ENCODE peak calls at places on chromosomes 4 and X, in four cellular contexts. E, A, B and V are unnamed samples.

GRCh38 chr4:72842323-72842722 is 227.2 kb downstream of the COX18 start:
- DNase-seq in E (no peak), A (no peak), B (no peak), V (no peak)

GRCh38 chr4:70437212-70437611 is 34.8 kb upstream of the MUC7 start:
- DNase-seq in E (peak; percentile 64), A (no peak), B (no peak), V (peak; percentile 38)

GRCh38 chr4:48853604-48854394 is 22.9 kb downstream of the OCIAD1 start:
- DNase-seq in E (no peak), A (no peak), B (no peak), V (no peak)

GRCh38 chrX:45191820-45192409 is 8.8 kb downstream of the DIPK2B start:
- DNase-seq in E (no peak), A (no peak), B (no peak), V (no peak)

GRCh38 chr4:94349193-94349592 is 6.6 kb upstream of the HPGDS start:
- DNase-seq in E (no peak), A (no peak), B (peak; percentile 27), V (no peak)

GRCh38 chrX:125205918-125206665 is 113.6 kb upstream of the TEX13C start:
- DNase-seq in E (peak; percentile 66), A (no peak), B (no peak), V (peak; percentile 82)

GRCh38 chr4:78776729-78777555 is 792 bp downstream of the BMP2K start:
- DNase-seq in E (peak; percentile 45), A (peak; percentile 3), B (peak; percentile 71), V (peak; percentile 73)

GRCh38 chr4:3107271-3108185 is 33.0 kb downstream of the HTT start:
- DNase-seq in E (no peak), A (no peak), B (no peak), V (peak; percentile 29)

GRCh38 chr4:121741751-121742150 is 23.2 kb downstream of the SMIM43 start:
- DNase-seq in E (no peak), A (no peak), B (peak; percentile 41), V (peak; percentile 13)

GRCh38 chr4:41024556-41025491 is 189.5 kb downstream of the APBB2 start:
- DNase-seq in E (no peak), A (no peak), B (peak; percentile 31), V (peak; percentile 64)

GRCh38 chr4:129240816-129241215 is 144.9 kb downstream of the C4orf33 start:
- DNase-seq in E (no peak), A (no peak), B (no peak), V (no peak)

GRCh38 chr4:23920296-23920695 is 30.4 kb upstream of the PPARGC1A start:
- DNase-seq in E (no peak), A (no peak), B (no peak), V (no peak)

GRCh38 chrX:136933617-136934145 is 53.2 kb upstream of the RBMX start:
- DNase-seq in E (no peak), A (no peak), B (no peak), V (no peak)

GRCh38 chr4:54784188-54784671 is 126.5 kb downstream of the KIT start:
- DNase-seq in E (no peak), A (no peak), B (peak; percentile 91), V (no peak)

GRCh38 chr4:82268826-82269193 is 105.0 kb downstream of the HNRNPD start:
- DNase-seq in E (no peak), A (no peak), B (no peak), V (no peak)

GRCh38 chr4:7861440-7861881 is 78.2 kb downstream of the AFAP1 start:
- DNase-seq in E (peak; percentile 63), A (peak; percentile 61), B (peak; percentile 97), V (peak; percentile 93)

GRCh38 chr4:127400736-127401346 is 231.9 kb upstream of the INTU start:
- DNase-seq in E (peak; percentile 73), A (peak; percentile 19), B (peak; percentile 83), V (peak; percentile 86)

GRCh38 chr4:145821771-145822170 is 116.9 kb downstream of the ZNF827 start:
- DNase-seq in E (no peak), A (no peak), B (no peak), V (no peak)

GRCh38 chrX:21996872-21997271 is 35.3 kb upstream of the PHEX start:
- DNase-seq in E (no peak), A (no peak), B (peak; percentile 84), V (no peak)

GRCh38 chr4:63620271-63620670 is 789.0 kb downstream of the TECRL start:
- DNase-seq in E (no peak), A (no peak), B (no peak), V (peak; percentile 1)

GRCh38 chr4:5780831-5781480 is 70.0 kb downstream of the EVC start:
- DNase-seq in E (peak; percentile 19), A (no peak), B (peak; percentile 72), V (no peak)

DNA sequence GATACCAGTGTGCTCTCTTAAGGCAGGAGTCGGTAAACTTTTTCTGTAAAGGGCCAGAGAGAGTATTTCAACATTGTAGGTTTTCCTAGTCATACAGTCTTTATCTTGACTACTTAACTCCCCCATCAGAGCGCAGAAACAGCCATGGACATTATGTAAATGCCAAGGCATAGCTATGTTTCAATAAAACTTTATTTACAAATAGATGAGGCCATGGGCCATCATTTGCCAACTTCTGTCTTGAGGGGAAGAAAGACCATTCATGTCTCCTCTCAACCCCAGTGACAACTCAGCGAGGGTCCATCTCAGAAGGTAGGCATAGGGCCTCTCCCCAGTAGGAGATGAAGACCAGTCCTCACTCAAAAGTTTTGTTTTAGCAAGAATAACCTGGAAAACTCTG is 301.3 kb downstream of the FBXW7 start:
- DNase-seq in E (no peak), A (no peak), B (no peak), V (no peak)
- H3K56ac ChIP-seq in E (no peak overlapping the region), A (no peak overlapping the region), B (no peak overlapping the region), V (no peak overlapping the region)

DNA sequence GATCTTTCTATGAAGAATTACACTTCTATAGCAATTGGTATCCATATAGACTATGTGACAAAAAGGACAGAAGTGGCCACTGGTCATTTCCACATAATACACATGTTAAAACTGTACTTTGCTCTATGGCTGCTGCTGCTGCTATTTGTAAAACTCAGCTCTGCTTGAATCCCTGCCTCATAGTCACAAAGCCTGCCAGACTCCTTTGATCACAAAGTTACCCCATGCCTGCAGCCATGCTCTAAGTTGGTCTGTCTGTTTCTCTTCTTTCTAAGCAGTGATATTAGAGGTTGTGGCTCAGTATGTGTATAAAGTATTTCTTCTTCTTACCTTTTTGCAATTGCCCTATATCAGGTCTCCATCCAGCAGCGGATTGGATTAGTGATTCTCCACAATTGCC is 210.9 kb downstream of the GRID2 start:
- DNase-seq in E (no peak), A (no peak), B (no peak), V (no peak)
- H3K4me1 ChIP-seq in E (peaks cover 7% of the 10 kb centered on the region), A (no peaks in the 10 kb centered on the region), B (no peaks in the 10 kb centered on the region), V (peaks cover 2% of the 10 kb centered on the region)

GRCh38 chrX:9842541-9842940 is 56.3 kb downstream of the SHROOM2 start:
- DNase-seq in E (peak; percentile 39), A (no peak), B (no peak), V (peak; percentile 73)

GRCh38 chrX:9844936-9845573 is 58.8 kb downstream of the SHROOM2 start:
- DNase-seq in E (no peak), A (no peak), B (no peak), V (no peak)

GRCh38 chrX:9846631-9847030 is 60.4 kb downstream of the SHROOM2 start:
- DNase-seq in E (no peak), A (no peak), B (no peak), V (no peak)

GRCh38 chrX:9847071-9847470 is 60.8 kb downstream of the SHROOM2 start:
- DNase-seq in E (no peak), A (no peak), B (peak; percentile 72), V (no peak)

DNA sequence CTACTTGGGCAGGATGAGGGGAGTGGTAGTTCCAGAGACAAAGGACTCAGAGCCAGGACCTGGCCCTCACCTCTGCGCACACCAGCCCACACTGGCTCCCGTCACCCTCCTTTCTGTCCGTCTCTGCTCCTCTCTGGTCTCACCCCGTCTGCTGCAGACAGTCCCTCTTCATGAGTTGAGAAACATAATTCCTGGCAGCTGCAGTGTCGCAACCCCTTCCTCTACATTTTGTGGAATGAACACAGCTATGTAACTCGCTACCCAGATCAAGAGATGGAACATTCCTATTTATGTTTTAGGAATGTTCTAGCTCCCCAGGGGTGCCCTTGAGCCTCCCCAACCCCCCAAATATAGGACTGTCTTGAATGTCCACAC is 59.3 kb downstream of the SHROOM2 start:
- DNase-seq in E (no peak), A (no peak), B (peak; percentile 29), V (no peak)
- H2BK120ac ChIP-seq in E (no peak overlapping the region), A (no peak overlapping the region), B (peak overlapping the region; percentile 48), V (no peak overlapping the region)

DNA sequence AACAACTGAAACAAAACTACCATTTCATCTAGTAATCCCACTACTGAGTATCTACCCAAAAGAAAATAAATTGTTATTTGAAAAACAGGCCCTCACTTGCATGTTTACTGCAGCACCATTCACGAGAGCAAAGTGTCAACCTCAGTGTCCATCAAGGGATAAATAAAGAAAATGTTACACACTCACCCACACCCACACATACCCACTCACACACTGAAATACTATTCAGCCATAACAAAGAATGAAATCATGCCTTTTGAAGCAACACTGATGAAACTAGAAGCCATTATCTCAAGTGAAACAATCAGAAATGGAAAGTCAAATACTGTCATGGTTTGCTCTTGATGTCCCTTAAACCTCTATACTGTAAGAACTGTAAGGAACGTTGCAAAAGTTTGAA is 44.8 kb upstream of the CLNK start:
- DNase-seq in E (no peak), A (no peak), B (no peak), V (no peak)
- H3K56ac ChIP-seq in E (no peak overlapping the region), A (no peak overlapping the region), B (no peak overlapping the region), V (no peak overlapping the region)

GRCh38 chr4:39613093-39613656 is 25.5 kb downstream of the SMIM14 start:
- DNase-seq in E (no peak), A (no peak), B (peak; percentile 58), V (no peak)

GRCh38 chr4:39609454-39609911 is 29.2 kb downstream of the SMIM14 start:
- DNase-seq in E (no peak), A (no peak), B (no peak), V (no peak)

GRCh38 chr4:39617534-39617933 is 21.1 kb downstream of the SMIM14 start:
- DNase-seq in E (no peak), A (no peak), B (no peak), V (no peak)

GRCh38 chr4:39616651-39617050 is 22.0 kb downstream of the SMIM14 start:
- DNase-seq in E (no peak), A (no peak), B (no peak), V (peak; percentile 67)

DNA sequence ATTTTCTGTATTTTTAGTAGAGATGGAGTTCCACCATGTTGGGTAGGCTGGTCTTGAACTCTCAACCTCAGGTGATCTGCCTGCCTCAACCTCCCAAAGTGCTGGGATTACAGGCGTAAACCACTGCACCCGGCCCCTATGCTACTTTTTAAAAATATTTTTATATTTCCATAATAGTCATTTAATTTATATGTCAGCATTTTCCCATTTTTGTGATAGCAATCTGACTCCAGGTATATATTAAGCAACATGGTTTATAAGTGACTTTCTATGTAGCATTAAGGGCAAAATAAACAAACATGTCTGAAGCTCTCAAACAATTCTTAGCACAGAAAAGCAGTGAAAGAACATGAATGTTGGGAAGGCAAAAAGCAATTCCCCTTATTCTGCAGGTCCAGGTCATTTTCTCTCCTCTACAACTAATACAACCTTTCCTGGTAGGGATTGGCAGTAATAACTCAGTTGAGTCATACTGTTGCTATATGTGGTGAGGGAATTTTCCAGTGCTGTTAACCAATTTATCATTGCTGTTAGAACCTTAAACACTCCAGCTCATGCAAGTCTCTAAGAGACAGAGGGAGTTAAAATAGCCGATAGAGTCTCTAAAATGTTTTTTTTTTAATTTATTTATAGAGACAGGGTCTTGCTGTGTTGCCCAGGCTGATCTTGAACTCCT is 24.0 kb downstream of the SMIM14 start:
- DNase-seq in E (no peak), A (no peak), B (peak; percentile 87), V (no peak)
- H3K4me1 ChIP-seq in E (no peaks in the 10 kb centered on the region), A (no peaks in the 10 kb centered on the region), B (peaks cover 12% of the 10 kb centered on the region), V (no peaks in the 10 kb centered on the region)